ENCODE peak calls at places on chromosomes 16 and 17, in four cellular contexts. One of them, this sample, is unnamed.

GRCh38 chr17:53919356-53919755 is 96.6 kb downstream of the KIF2B start:
- DNase-seq in activated T-helper 1 cell treated with anti-CD3 and anti-CD28 coated beads, Interleukin-12 subunit alpha, Interleukin-12 subunit beta, Interleukin-2, Interleukin-4 antibody, amounts not matched to agents 30 ng/mL and 10 ng/mL and 1 ng/mL, durations not matched to agents 14 hours and 24 hours and 36 hours: no peak
- DNase-seq in Ammon's horn: no peak
- DNase-seq in psoas muscle: no peak
- DNase-seq in this sample: no peak

GRCh38 chr16:17483266-17483864 is 12.6 kb upstream of the XYLT1 start:
- DNase-seq in Ammon's horn: no peak
- DNase-seq in psoas muscle: no peak
- DNase-seq in activated T-helper 1 cell treated with anti-CD3 and anti-CD28 coated beads, Interleukin-12 subunit alpha, Interleukin-12 subunit beta, Interleukin-2, Interleukin-4 antibody, amounts not matched to agents 30 ng/mL and 10 ng/mL and 1 ng/mL, durations not matched to agents 14 hours and 24 hours and 36 hours: no peak
- DNase-seq in this sample: no peak

GRCh38 chr16:55735120-55735781 is 79.5 kb downstream of the SLC6A2 start:
- DNase-seq in Ammon's horn: no peak
- DNase-seq in psoas muscle: no peak
- DNase-seq in activated T-helper 1 cell treated with anti-CD3 and anti-CD28 coated beads, Interleukin-12 subunit alpha, Interleukin-12 subunit beta, Interleukin-2, Interleukin-4 antibody, amounts not matched to agents 30 ng/mL and 10 ng/mL and 1 ng/mL, durations not matched to agents 14 hours and 24 hours and 36 hours: no peak
- DNase-seq in this sample: no peak

GRCh38 chr16:4414187-4414909 is 2.0 kb downstream of the CORO7 start:
- DNase-seq in activated T-helper 1 cell treated with anti-CD3 and anti-CD28 coated beads, Interleukin-12 subunit alpha, Interleukin-12 subunit beta, Interleukin-2, Interleukin-4 antibody, amounts not matched to agents 30 ng/mL and 10 ng/mL and 1 ng/mL, durations not matched to agents 14 hours and 24 hours and 36 hours: peak
- DNase-seq in Ammon's horn: no peak
- DNase-seq in psoas muscle: no peak
- DNase-seq in this sample: no peak

GRCh38 chr16:1299012-1299867 is 10.2 kb upstream of the UBE2I start:
- DNase-seq in activated T-helper 1 cell treated with anti-CD3 and anti-CD28 coated beads, Interleukin-12 subunit alpha, Interleukin-12 subunit beta, Interleukin-2, Interleukin-4 antibody, amounts not matched to agents 30 ng/mL and 10 ng/mL and 1 ng/mL, durations not matched to agents 14 hours and 24 hours and 36 hours: no peak
- DNase-seq in psoas muscle: no peak
- DNase-seq in Ammon's horn: no peak
- DNase-seq in this sample: no peak

GRCh38 chr16:7350801-7351200 is 18.2 kb downstream of the RBFOX1 start:
- DNase-seq in activated T-helper 1 cell treated with anti-CD3 and anti-CD28 coated beads, Interleukin-12 subunit alpha, Interleukin-12 subunit beta, Interleukin-2, Interleukin-4 antibody, amounts not matched to agents 30 ng/mL and 10 ng/mL and 1 ng/mL, durations not matched to agents 14 hours and 24 hours and 36 hours: no peak
- DNase-seq in Ammon's horn: no peak
- DNase-seq in psoas muscle: no peak
- DNase-seq in this sample: no peak

GRCh38 chr17:80870401-80870800 is 121.2 kb upstream of the CHMP6 start:
- DNase-seq in Ammon's horn: no peak
- DNase-seq in activated T-helper 1 cell treated with anti-CD3 and anti-CD28 coated beads, Interleukin-12 subunit alpha, Interleukin-12 subunit beta, Interleukin-2, Interleukin-4 antibody, amounts not matched to agents 30 ng/mL and 10 ng/mL and 1 ng/mL, durations not matched to agents 14 hours and 24 hours and 36 hours: no peak
- DNase-seq in psoas muscle: no peak
- DNase-seq in this sample: no peak

GRCh38 chr16:86508028-86508946 is 2.0 kb upstream of the FOXF1 start:
- DNase-seq in psoas muscle: no peak
- DNase-seq in activated T-helper 1 cell treated with anti-CD3 and anti-CD28 coated beads, Interleukin-12 subunit alpha, Interleukin-12 subunit beta, Interleukin-2, Interleukin-4 antibody, amounts not matched to agents 30 ng/mL and 10 ng/mL and 1 ng/mL, durations not matched to agents 14 hours and 24 hours and 36 hours: no peak
- DNase-seq in Ammon's horn: no peak
- DNase-seq in this sample: no peak

GRCh38 chr17:63696381-63696961 is 3.5 kb downstream of the LIMD2 start:
- DNase-seq in psoas muscle: no peak
- DNase-seq in activated T-helper 1 cell treated with anti-CD3 and anti-CD28 coated beads, Interleukin-12 subunit alpha, Interleukin-12 subunit beta, Interleukin-2, Interleukin-4 antibody, amounts not matched to agents 30 ng/mL and 10 ng/mL and 1 ng/mL, durations not matched to agents 14 hours and 24 hours and 36 hours: no peak
- DNase-seq in Ammon's horn: no peak
- DNase-seq in this sample: no peak

GRCh38 chr17:56142325-56142724 is 10.9 kb upstream of the ANKFN1 start:
- DNase-seq in psoas muscle: no peak
- DNase-seq in activated T-helper 1 cell treated with anti-CD3 and anti-CD28 coated beads, Interleukin-12 subunit alpha, Interleukin-12 subunit beta, Interleukin-2, Interleukin-4 antibody, amounts not matched to agents 30 ng/mL and 10 ng/mL and 1 ng/mL, durations not matched to agents 14 hours and 24 hours and 36 hours: no peak
- DNase-seq in Ammon's horn: no peak
- DNase-seq in this sample: no peak

GRCh38 chr17:79831367-79832210 is 7.7 kb downstream of the CBX4 start:
- DNase-seq in Ammon's horn: peak
- DNase-seq in psoas muscle: peak
- DNase-seq in activated T-helper 1 cell treated with anti-CD3 and anti-CD28 coated beads, Interleukin-12 subunit alpha, Interleukin-12 subunit beta, Interleukin-2, Interleukin-4 antibody, amounts not matched to agents 30 ng/mL and 10 ng/mL and 1 ng/mL, durations not matched to agents 14 hours and 24 hours and 36 hours: no peak
- DNase-seq in this sample: no peak

GRCh38 chr17:41440531-41441033 is at the start of gene KRT38:
- DNase-seq in Ammon's horn: no peak
- DNase-seq in activated T-helper 1 cell treated with anti-CD3 and anti-CD28 coated beads, Interleukin-12 subunit alpha, Interleukin-12 subunit beta, Interleukin-2, Interleukin-4 antibody, amounts not matched to agents 30 ng/mL and 10 ng/mL and 1 ng/mL, durations not matched to agents 14 hours and 24 hours and 36 hours: no peak
- DNase-seq in psoas muscle: no peak
- DNase-seq in this sample: no peak

GRCh38 chr16:87076950-87077749 is 240.0 kb downstream of the C16orf95 start:
- DNase-seq in activated T-helper 1 cell treated with anti-CD3 and anti-CD28 coated beads, Interleukin-12 subunit alpha, Interleukin-12 subunit beta, Interleukin-2, Interleukin-4 antibody, amounts not matched to agents 30 ng/mL and 10 ng/mL and 1 ng/mL, durations not matched to agents 14 hours and 24 hours and 36 hours: peak
- DNase-seq in psoas muscle: no peak
- DNase-seq in Ammon's horn: no peak
- DNase-seq in this sample: no peak

GRCh38 chr16:3106205-3106928 is 6.0 kb upstream of the ZNF205 start:
- DNase-seq in activated T-helper 1 cell treated with anti-CD3 and anti-CD28 coated beads, Interleukin-12 subunit alpha, Interleukin-12 subunit beta, Interleukin-2, Interleukin-4 antibody, amounts not matched to agents 30 ng/mL and 10 ng/mL and 1 ng/mL, durations not matched to agents 14 hours and 24 hours and 36 hours: peak
- DNase-seq in psoas muscle: peak
- DNase-seq in Ammon's horn: peak
- DNase-seq in this sample: peak

GRCh38 chr17:42809250-42809649 is 10.6 kb downstream of the CNTD1 start:
- DNase-seq in Ammon's horn: peak
- DNase-seq in activated T-helper 1 cell treated with anti-CD3 and anti-CD28 coated beads, Interleukin-12 subunit alpha, Interleukin-12 subunit beta, Interleukin-2, Interleukin-4 antibody, amounts not matched to agents 30 ng/mL and 10 ng/mL and 1 ng/mL, durations not matched to agents 14 hours and 24 hours and 36 hours: no peak
- DNase-seq in psoas muscle: peak
- DNase-seq in this sample: no peak

GRCh38 chr17:74605361-74605760 is 13.3 kb upstream of the CD300LD start:
- DNase-seq in Ammon's horn: no peak
- DNase-seq in psoas muscle: peak
- DNase-seq in activated T-helper 1 cell treated with anti-CD3 and anti-CD28 coated beads, Interleukin-12 subunit alpha, Interleukin-12 subunit beta, Interleukin-2, Interleukin-4 antibody, amounts not matched to agents 30 ng/mL and 10 ng/mL and 1 ng/mL, durations not matched to agents 14 hours and 24 hours and 36 hours: no peak
- DNase-seq in this sample: no peak

GRCh38 chr17:82870091-82870491 is 30.3 kb upstream of the ZNF750 start:
- DNase-seq in psoas muscle: no peak
- DNase-seq in activated T-helper 1 cell treated with anti-CD3 and anti-CD28 coated beads, Interleukin-12 subunit alpha, Interleukin-12 subunit beta, Interleukin-2, Interleukin-4 antibody, amounts not matched to agents 30 ng/mL and 10 ng/mL and 1 ng/mL, durations not matched to agents 14 hours and 24 hours and 36 hours: no peak
- DNase-seq in Ammon's horn: no peak
- DNase-seq in this sample: no peak

This sample was measured in KG1.